ENCODE peak calls at places on chromosomes 7 and 10, in five cellular contexts. Q is epithelial cell of esophagus; X is SW 1271; W is H54; Z is CD8-positive, alpha-beta memory T cell. O is an unnamed sample.

GRCh38 chr10:963186-963585 is 25.0 kb upstream of the GTPBP4 start:
- DNase-seq in Q (no peak), X (no peak), W (no peak), Z (no peak), O (no peak)

GRCh38 chr10:32190890-32191491 is 134.8 kb upstream of the KIF5B start:
- DNase-seq in Q (peak), X (peak), W (no peak), Z (no peak), O (no peak)

GRCh38 chr10:14585287-14586193 is 189.2 kb downstream of the FAM107B start:
- DNase-seq in Q (peak), X (no peak), W (no peak), Z (no peak), O (no peak)

GRCh38 chr10:86169506-86170254 is 196.9 kb downstream of the GRID1 start:
- DNase-seq in Q (no peak), X (no peak), W (no peak), Z (no peak), O (no peak)

GRCh38 chr7:132134814-132135445 is 441.3 kb downstream of the PLXNA4 start:
- DNase-seq in Q (peak), X (no peak), W (no peak), Z (no peak), O (no peak)

GRCh38 chr10:32065871-32066270 is 9.6 kb upstream of the KIF5B start:
- DNase-seq in Q (peak), X (no peak), W (no peak), Z (no peak), O (no peak)

GRCh38 chr10:1540144-1540543 is 197.2 kb downstream of the ADARB2 start:
- DNase-seq in Q (no peak), X (no peak), W (no peak), Z (no peak), O (no peak)

GRCh38 chr10:82319046-82319445 is 444.1 kb downstream of the NRG3 start:
- DNase-seq in Q (no peak), X (no peak), W (no peak), Z (no peak), O (no peak)

GRCh38 chr10:12435348-12435747 is 86.0 kb downstream of the CAMK1D start:
- DNase-seq in Q (no peak), X (no peak), W (no peak), Z (no peak), O (no peak)

GRCh38 chr10:60883187-60883586 is 60.8 kb downstream of the RHOBTB1 start:
- DNase-seq in Q (peak), X (peak), W (peak), Z (no peak), O (no peak)

GRCh38 chr7:29304756-29305155 is 110.2 kb downstream of the CHN2 start:
- DNase-seq in Q (peak), X (no peak), W (no peak), Z (no peak), O (no peak)

GRCh38 chr10:96306516-96306915 is 2.3 kb downstream of the DNTT start:
- DNase-seq in Q (no peak), X (no peak), W (no peak), Z (no peak), O (no peak)

GRCh38 chr10:116271593-116272496 is 1.2 kb downstream of the GFRA1 start:
- DNase-seq in Q (no peak), X (no peak), W (no peak), Z (no peak), O (no peak)

GRCh38 chr7:54546081-54546985 is 4.2 kb downstream of the VSTM2A start:
- DNase-seq in Q (peak), X (no peak), W (no peak), Z (no peak), O (no peak)